ENCODE peak calls at places on chromosomes 13 and 19, in four cellular contexts. M, O, J and D are unnamed samples.

GRCh38 chr13:69704311-69704710 is 403.3 kb upstream of the ATXN8OS start:
- DNase-seq in J (no peak), O (peak), M (no peak), D (no peak)

GRCh38 chr13:71624641-71625040 is 242.4 kb downstream of the DACH1 start:
- DNase-seq in O (no peak), M (no peak), J (no peak), D (no peak)

GRCh38 chr19:32407004-32407992 is 1.7 kb downstream of the DPY19L3 start:
- DNase-seq in O (no peak), M (no peak), J (peak), D (peak)

GRCh38 chr13:112175162-112176075 is 108.5 kb downstream of the SOX1 start:
- DNase-seq in M (no peak), O (no peak), J (no peak), D (no peak)

GRCh38 chr13:80083097-80083429 is 257.9 kb downstream of the SPRY2 start:
- DNase-seq in M (no peak), J (no peak), O (no peak), D (no peak)

GRCh38 chr19:17854061-17854460 is 5.6 kb upstream of the RPL18A start:
- DNase-seq in O (no peak), M (no peak), J (no peak), D (no peak)

GRCh38 chr19:7505682-7506384 is 10.1 kb upstream of the ZNF358 start:
- DNase-seq in M (no peak), J (no peak), O (no peak), D (peak)

GRCh38 chr13:27712421-27712820 is 79.9 kb upstream of the GSX1 start:
- DNase-seq in J (no peak), M (no peak), O (no peak), D (no peak)

GRCh38 chr13:50644081-50644871 is 199.2 kb downstream of the DLEU7 start:
- DNase-seq in J (no peak), O (no peak), M (no peak), D (no peak)

GRCh38 chr13:72304121-72304745 is 423.2 kb downstream of the MZT1 start:
- DNase-seq in J (no peak), M (no peak), O (peak), D (no peak)

GRCh38 chr13:37313383-37313782 is 207.9 kb upstream of the CSNK1A1L start:
- DNase-seq in J (no peak), M (no peak), O (no peak), D (no peak)

GRCh38 chr19:49441210-49441959 is at the start of gene SLC17A7:
- DNase-seq in M (no peak), O (peak), J (peak), D (peak)

GRCh38 chr19:6312018-6312417 is 21.4 kb downstream of the ACER1 start:
- DNase-seq in J (no peak), O (no peak), M (no peak), D (no peak)

GRCh38 chr13:49292742-49293498 is 45.2 kb downstream of the CDADC1 start:
- DNase-seq in M (no peak), J (peak), O (peak), D (peak)

GRCh38 chr13:109616021-109616420 is 170.4 kb downstream of the IRS2 start:
- DNase-seq in J (no peak), O (no peak), M (no peak), D (no peak)

GRCh38 chr19:27909185-27909840 is 1303.6 kb downstream of the UQCRFS1 start:
- DNase-seq in J (no peak), O (no peak), M (no peak), D (no peak)

GRCh38 chr13:32783067-32783466 is 196.8 kb downstream of the PDS5B start:
- DNase-seq in J (no peak), O (no peak), M (no peak), D (no peak)

GRCh38 chr13:89660752-89661151 is 1686.7 kb upstream of the MIR17HG start:
- DNase-seq in J (no peak), M (no peak), O (no peak), D (no peak)

GRCh38 chr13:34462843-34463242 is 479.2 kb upstream of the NBEA start:
- DNase-seq in J (no peak), M (no peak), O (peak), D (no peak)

GRCh38 chr13:51324714-51325440 is 14.6 kb upstream of the SERPINE3 start:
- DNase-seq in J (no peak), O (no peak), M (no peak), D (no peak)